ENCODE peak calls at places on chromosomes 12 and 14, in four cellular contexts. B, U, N and K are unnamed samples.

GRCh38 chr12:3303410-3304136 is 187.4 kb upstream of the PRMT8 start:
- DNase-seq in N (no peak), B (no peak), U (no peak), K (no peak)

GRCh38 chr14:103130965-103131364 is 7.7 kb downstream of the TNFAIP2 start:
- DNase-seq in B (no peak), U (no peak), N (no peak), K (no peak)

GRCh38 chr12:10896854-10897253 is 12.5 kb downstream of the TAS2R13 start:
- DNase-seq in B (no peak), N (no peak), U (no peak), K (no peak)

GRCh38 chr14:37865719-37866549 is 270.5 kb downstream of the TTC6 start:
- DNase-seq in N (no peak), U (no peak), B (no peak), K (no peak)

GRCh38 chr12:57051011-57051410 is 1.1 kb upstream of the MYO1A start:
- DNase-seq in U (no peak), N (no peak), B (no peak), K (no peak)

GRCh38 chr12:91991397-91992187 is 154.1 kb downstream of the BTG1 start:
- DNase-seq in B (no peak), N (peak; percentile 44), U (no peak), K (no peak)

GRCh38 chr14:98466807-98467206 is 805.2 kb downstream of the BCL11B start:
- DNase-seq in B (no peak), N (no peak), U (no peak), K (no peak)

GRCh38 chr12:2273288-2273687 is 220.5 kb downstream of the CACNA1C start:
- DNase-seq in N (no peak), U (no peak), B (no peak), K (no peak)

GRCh38 chr14:57189070-57189469 is 79.6 kb downstream of the EXOC5 start:
- DNase-seq in N (peak; percentile 2), B (no peak), U (no peak), K (no peak)

GRCh38 chr12:23628836-23629235 is 320.6 kb downstream of the SOX5 start:
- DNase-seq in U (no peak), N (no peak), B (no peak), K (no peak)

GRCh38 chr12:30329281-30329680 is 366.4 kb downstream of the IPO8 start:
- DNase-seq in B (no peak), N (no peak), U (no peak), K (no peak)

GRCh38 chr12:113142173-113142885 is 6.8 kb upstream of the RASAL1 start:
- DNase-seq in B (no peak), N (no peak), U (no peak), K (no peak)

GRCh38 chr14:31360919-31361662 is 59.3 kb downstream of the HEATR5A start:
- DNase-seq in N (no peak), B (no peak), U (no peak), K (no peak)

GRCh38 chr12:130947028-130947427 is 6.7 kb upstream of the ADGRD1 start:
- DNase-seq in U (no peak), B (no peak), N (no peak), K (no peak)

GRCh38 chr14:52852810-52853521 is 61.6 kb upstream of the GNPNAT1 start:
- DNase-seq in B (no peak), U (no peak), N (no peak), K (no peak)

GRCh38 chr14:105258846-105259245 is 10.5 kb downstream of the BTBD6 start:
- DNase-seq in B (no peak), U (no peak), N (no peak), K (no peak)

GRCh38 chr14:71651228-71651627 is 281.0 kb upstream of the RGS6 start:
- DNase-seq in N (no peak), B (no peak), U (no peak), K (no peak)

GRCh38 chr12:51863921-51864700 is 15.6 kb upstream of the FIGNL2 start:
- DNase-seq in B (no peak), N (no peak), U (no peak), K (no peak)

GRCh38 chr14:57732886-57733285 is 133.0 kb downstream of the SLC35F4 start:
- DNase-seq in N (no peak), U (no peak), B (no peak), K (no peak)

GRCh38 chr12:45409966-45410365 is 194.1 kb downstream of the ANO6 start:
- DNase-seq in N (peak; percentile 46), U (peak; percentile 42), B (no peak), K (no peak)

GRCh38 chr14:74240794-74241610 is 1.8 kb downstream of the VSX2 start:
- DNase-seq in B (no peak), N (no peak), U (no peak), K (no peak)

GRCh38 chr12:72081787-72082186 is 143.1 kb downstream of the TPH2 start:
- DNase-seq in N (no peak), U (no peak), B (no peak), K (no peak)

GRCh38 chr14:93733231-93733630 is 55.1 kb downstream of the PRIMA1 start:
- DNase-seq in B (no peak), U (no peak), N (no peak), K (no peak)

GRCh38 chr12:76637807-76638206 is 78.2 kb upstream of the OSBPL8 start:
- DNase-seq in B (no peak), U (no peak), N (no peak), K (no peak)

GRCh38 chr14:50425816-50426215 is 29.1 kb upstream of the CDKL1 start:
- DNase-seq in B (no peak), N (no peak), U (no peak), K (no peak)

GRCh38 chr12:54412348-54412747 is 6.7 kb downstream of the ITGA5 start:
- DNase-seq in B (no peak), N (no peak), U (no peak), K (no peak)

GRCh38 chr12:80187660-80188090 is 88.3 kb downstream of the OTOGL start:
- DNase-seq in N (no peak), U (peak; percentile 59), B (no peak), K (no peak)

GRCh38 chr12:99553461-99553860 is 94.1 kb upstream of the GARIN6 start:
- DNase-seq in N (no peak), U (no peak), B (no peak), K (no peak)

GRCh38 chr12:2561367-2561766 is 233.4 kb upstream of the FKBP4 start:
- DNase-seq in U (no peak), B (no peak), N (no peak), K (no peak)

GRCh38 chr14:89379006-89379405 is 38.0 kb downstream of the FOXN3 start:
- DNase-seq in B (no peak), U (no peak), N (no peak), K (no peak)

GRCh38 chr12:132776816-132777568 is 15.4 kb upstream of the ANKLE2 start:
- DNase-seq in N (no peak), B (no peak), U (no peak), K (no peak)

GRCh38 chr12:129115558-129115957 is 262.3 kb downstream of the GLT1D1 start:
- DNase-seq in N (no peak), B (no peak), U (no peak), K (no peak)

GRCh38 chr12:124677552-124678356 is 110.3 kb upstream of the NCOR2 start:
- DNase-seq in N (peak; percentile 17), B (no peak), U (no peak), K (no peak)

GRCh38 chr12:115013668-115014072 is 329.7 kb upstream of the TBX3 start:
- DNase-seq in U (no peak), B (no peak), N (no peak), K (no peak)

GRCh38 chr12:124299628-124300388 is 4.9 kb downstream of the RFLNA start:
- DNase-seq in U (no peak), N (no peak), B (no peak), K (no peak)